ENCODE peak calls at places on chromosomes 6 and 20, in eight cellular contexts. G, J, W, A, Z, Y, M and P are unnamed samples.

GRCh38 chr6:37134622-37135191 is 35.2 kb upstream of the PIM1 start:
- DNase-seq in A (no peak), W (peak), Y (peak), M (peak), J (no peak), G (peak), Z (no peak), P (no peak)

GRCh38 chr20:10131612-10132345 is 86.9 kb upstream of the SNAP25 start:
- DNase-seq in W (peak), Z (no peak), J (no peak), Y (peak), A (no peak), M (peak), G (peak), P (no peak)

GRCh38 chr20:14142964-14143627 is 147.8 kb downstream of the MACROD2 start:
- DNase-seq in W (no peak), Y (no peak), G (peak), Z (no peak), J (no peak), A (no peak), M (peak), P (no peak)

GRCh38 chr6:146050168-146050567 is 21.3 kb downstream of the GRM1 start:
- DNase-seq in J (no peak), G (no peak), Y (no peak), A (no peak), Z (no peak), W (no peak), M (no peak), P (no peak)

GRCh38 chr20:20214757-20215275 is 153.1 kb upstream of the INSM1 start:
- DNase-seq in G (no peak), Z (no peak), Y (no peak), W (no peak), M (no peak), J (no peak), A (no peak), P (no peak)

GRCh38 chr6:145112711-145113148 is 622.6 kb downstream of the EPM2A start:
- DNase-seq in W (no peak), J (no peak), Y (no peak), M (peak), G (no peak), A (no peak), Z (no peak), P (no peak)

GRCh38 chr6:42899871-42900270 is 16.0 kb upstream of the PTCRA start:
- DNase-seq in J (no peak), G (no peak), M (no peak), A (no peak), Y (no peak), Z (no peak), W (no peak), P (no peak)

GRCh38 chr6:140192018-140192417 is 817.6 kb upstream of the CITED2 start:
- DNase-seq in J (no peak), M (no peak), G (no peak), A (no peak), Y (no peak), W (no peak), Z (no peak), P (no peak)

GRCh38 chr6:116255246-116255800 is 1.4 kb upstream of the TSPYL4 start:
- DNase-seq in A (no peak), Z (no peak), Y (no peak), J (no peak), W (peak), M (peak), G (no peak), P (no peak)

GRCh38 chr20:51938557-51939324 is 136.4 kb upstream of the SALL4 start:
- DNase-seq in W (no peak), M (peak), A (no peak), Z (no peak), Y (no peak), J (no peak), G (no peak), P (no peak)

GRCh38 chr20:24507182-24507853 is 37.9 kb downstream of the SYNDIG1 start:
- DNase-seq in Z (no peak), J (no peak), M (peak), G (no peak), A (no peak), Y (no peak), W (no peak), P (no peak)

GRCh38 chr6:166282394-166283032 is 25.7 kb downstream of the PRR18 start:
- DNase-seq in M (peak), J (no peak), Z (no peak), W (no peak), Y (no peak), G (no peak), A (no peak), P (no peak)

GRCh38 chr6:170098428-170099170 is 192.3 kb downstream of the DLL1 start:
- DNase-seq in G (no peak), Z (no peak), W (no peak), A (no peak), Y (no peak), J (no peak), M (no peak), P (no peak)

GRCh38 chr20:1336699-1337387 is 7.9 kb upstream of the SDCBP2 start:
- DNase-seq in Y (peak), W (peak), G (peak), A (no peak), M (no peak), Z (no peak), J (no peak), P (no peak)

GRCh38 chr20:25247100-25247665 is 702 bp upstream of the PYGB start:
- DNase-seq in M (peak), A (no peak), Z (peak), Y (peak), W (peak), G (peak), J (peak), P (peak)

GRCh38 chr6:129908858-129909257 is 47.7 kb upstream of the TMEM244 start:
- DNase-seq in Z (no peak), W (no peak), M (no peak), G (no peak), Y (no peak), A (no peak), J (no peak), P (no peak)

GRCh38 chr6:22392711-22393110 is 95.9 kb upstream of the PRL start:
- DNase-seq in M (peak), G (no peak), W (no peak), J (no peak), Y (no peak), Z (no peak), A (no peak), P (no peak)

GRCh38 chr6:25202505-25202904 is 76.7 kb upstream of the CARMIL1 start:
- DNase-seq in J (no peak), G (peak), W (no peak), A (no peak), Y (no peak), M (peak), Z (no peak), P (no peak)

GRCh38 chr6:52363222-52363867 is 1.4 kb downstream of the PAQR8 start:
- DNase-seq in J (no peak), A (no peak), G (no peak), Z (no peak), Y (peak), M (no peak), W (peak), P (no peak)

GRCh38 chr6:107186047-107186446 is 70.7 kb upstream of the BEND3 start:
- DNase-seq in J (no peak), W (no peak), A (no peak), G (no peak), Y (no peak), M (no peak), Z (no peak), P (no peak)

GRCh38 chr6:133202610-133203343 is 38.4 kb upstream of the EYA4 start:
- DNase-seq in A (no peak), Z (no peak), J (no peak), Y (no peak), M (peak), G (peak), W (no peak), P (no peak)

GRCh38 chr6:111805511-111806181 is 67.6 kb downstream of the FYN start:
- DNase-seq in J (no peak), Y (no peak), M (peak), G (no peak), W (no peak), Z (peak), A (peak), P (peak)

GRCh38 chr6:14546036-14546435 is 428.5 kb downstream of the CD83 start:
- DNase-seq in G (no peak), Z (no peak), A (no peak), M (no peak), J (no peak), Y (no peak), W (no peak), P (no peak)

DNA sequence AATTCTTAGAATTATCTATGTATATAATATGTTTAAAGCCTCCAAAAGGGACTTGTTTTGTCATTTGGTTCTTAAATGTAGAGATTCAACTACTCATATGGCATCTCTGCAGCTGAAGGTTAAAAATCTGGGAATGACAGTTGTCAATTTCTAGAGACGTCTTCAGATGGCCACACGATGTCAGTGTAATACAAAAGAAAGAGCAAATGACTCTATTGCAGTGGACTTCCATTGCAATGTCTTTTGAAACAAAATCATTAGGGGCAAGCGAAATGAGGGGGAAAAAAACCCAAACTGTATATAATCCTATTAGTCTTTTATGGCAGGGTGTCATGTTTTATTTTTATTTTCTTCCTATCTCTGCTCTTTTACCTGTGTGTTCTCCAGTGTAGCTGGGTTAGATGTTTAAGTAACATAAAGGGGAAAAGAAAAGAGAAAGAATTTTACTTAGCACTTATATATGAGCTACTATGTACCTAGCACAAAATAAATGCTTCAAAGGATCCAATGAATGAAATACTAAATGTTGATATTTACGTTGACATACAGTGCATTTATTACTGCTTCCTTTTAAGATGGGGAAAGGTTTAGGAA is 26.2 kb downstream of the CCN2 start:
- DNase-seq in Y (no peak), W (no peak), J (no peak), G (peak), Z (peak), M (peak), A (peak), P (no peak)
- TF ChIP-seq CTCF in Y (peak), W (peak), J (peak), G (peak), Z (peak), M (peak), A (peak), P (no peak)

DNA sequence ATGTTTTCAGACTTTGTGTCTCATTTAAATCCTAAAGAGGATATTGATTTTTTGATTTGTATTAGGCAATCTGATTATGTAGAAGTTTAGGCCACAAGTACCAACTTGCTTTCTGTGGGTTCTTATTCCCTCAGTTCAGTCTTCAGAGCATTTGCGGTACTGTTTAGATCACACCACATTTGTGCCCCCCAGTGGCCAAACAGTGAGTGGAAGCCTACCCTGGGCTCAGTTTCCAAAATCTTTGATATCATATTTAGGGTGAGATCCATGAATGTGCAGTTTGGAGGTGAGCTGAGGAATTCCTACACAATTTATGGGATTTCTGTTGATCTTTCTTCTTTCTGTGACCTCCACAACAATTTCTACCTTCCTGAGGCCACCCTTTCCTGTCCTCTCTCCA is 92.3 kb upstream of the FUT9 start:
- DNase-seq in Y (no peak), A (peak), W (no peak), G (no peak), M (peak), Z (peak), J (no peak), P (peak)
- TF ChIP-seq CTCF in Y (peak), A (peak), W (peak), G (no peak), M (peak), Z (peak), J (no peak), P (no peak)

GRCh38 chr6:79094938-79095337 is 16.9 kb upstream of the PHIP start:
- DNase-seq in W (no peak), Z (no peak), M (no peak), J (no peak), G (no peak), A (no peak), Y (no peak), P (no peak)

GRCh38 chr6:79084693-79085092 is 6.6 kb upstream of the PHIP start:
- DNase-seq in J (no peak), Y (no peak), W (no peak), A (no peak), M (peak), G (no peak), Z (no peak), P (no peak)

GRCh38 chr6:79089552-79090404 is 11.7 kb upstream of the PHIP start:
- DNase-seq in W (no peak), G (no peak), Y (no peak), M (no peak), Z (no peak), A (no peak), J (no peak), P (no peak)
- TF ChIP-seq CTCF in W (no peak), G (no peak), Y (no peak), M (no peak), Z (no peak), A (no peak), J (peak), P (no peak)

GRCh38 chr6:5398530-5398929 is 137.2 kb downstream of the FARS2 start:
- DNase-seq in W (no peak), Z (peak), Y (no peak), J (peak), A (peak), M (peak), G (peak), P (peak)

GRCh38 chr6:5390177-5390576 is 128.9 kb downstream of the FARS2 start:
- DNase-seq in M (no peak), W (no peak), Z (no peak), A (no peak), Y (no peak), J (no peak), G (no peak), P (no peak)

GRCh38 chr6:5394280-5394679 is 133.0 kb downstream of the FARS2 start:
- DNase-seq in Y (no peak), A (no peak), W (no peak), J (no peak), Z (no peak), G (no peak), M (no peak), P (no peak)

GRCh38 chr6:5399391-5399790 is 138.1 kb downstream of the FARS2 start:
- DNase-seq in J (no peak), W (no peak), Y (no peak), M (no peak), A (no peak), Z (no peak), G (no peak), P (no peak)

DNA sequence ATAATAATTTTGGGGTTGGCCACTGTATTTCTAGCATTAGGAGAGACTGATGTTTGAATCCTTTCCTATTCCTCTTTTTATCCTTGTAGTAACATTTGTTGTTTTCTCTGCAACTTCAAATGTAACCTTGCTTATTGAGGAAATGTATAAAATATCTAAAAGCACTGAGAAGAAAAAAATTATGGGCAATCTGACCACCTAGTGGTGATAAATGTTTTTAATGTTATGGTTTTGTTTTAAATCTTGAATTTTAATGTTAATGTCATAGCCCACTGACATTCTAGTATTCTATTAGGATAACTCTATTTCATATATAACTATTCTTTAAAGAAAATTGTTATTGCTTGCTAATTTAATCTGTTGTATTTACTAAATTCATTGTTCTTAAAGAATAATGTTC is 134.4 kb downstream of the FARS2 start:
- DNase-seq in Y (no peak), G (no peak), M (no peak), J (no peak), Z (no peak), W (no peak), A (no peak), P (no peak)
- TF ChIP-seq CTCF in Y (peak), G (peak), M (no peak), J (no peak), Z (peak), W (no peak), A (no peak), P (no peak)

DNA sequence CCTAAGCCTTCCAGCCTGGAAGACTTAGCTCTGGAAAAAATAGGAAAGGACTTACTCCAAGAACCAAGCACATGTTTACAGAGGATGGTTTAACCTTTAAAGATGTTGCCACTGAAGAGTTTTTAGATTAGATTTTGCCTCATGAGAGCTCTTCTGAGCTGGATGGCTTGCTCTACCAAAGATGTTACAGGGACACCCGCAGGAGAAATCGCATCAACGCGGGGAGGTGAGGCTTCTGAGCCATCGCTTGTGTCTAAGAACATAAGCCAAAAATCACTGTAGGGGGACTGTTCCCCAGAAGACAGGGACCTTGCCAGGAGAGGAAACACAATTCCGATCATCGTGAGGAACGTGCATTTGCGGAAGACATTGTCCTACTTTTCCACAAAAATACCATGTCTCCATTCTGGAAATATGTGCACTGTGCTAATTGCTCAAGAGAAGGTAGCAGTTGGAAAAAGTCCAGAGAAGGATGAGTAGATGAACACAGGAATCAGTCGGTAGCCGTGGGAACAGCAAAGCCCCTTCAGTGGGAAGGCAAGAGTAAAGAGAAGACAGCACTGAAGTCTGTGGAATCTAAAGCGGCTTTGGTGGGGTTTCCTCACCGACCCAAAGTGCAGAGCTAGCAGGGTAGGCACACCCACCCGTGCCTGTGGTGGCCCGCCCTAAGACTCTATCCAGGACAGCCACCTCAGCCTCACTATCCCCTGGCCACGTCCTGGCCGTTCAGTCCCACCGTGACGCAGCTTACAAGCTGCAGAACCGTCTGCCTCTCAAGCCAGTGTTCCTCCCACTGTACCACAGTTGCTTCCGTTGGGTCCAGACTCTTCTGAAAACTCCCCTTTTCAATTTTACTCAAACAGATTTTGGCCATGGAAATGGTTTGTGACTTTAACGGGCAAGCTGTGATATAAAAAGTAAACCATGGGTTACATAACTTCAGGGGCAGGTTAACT is 334.8 kb downstream of the NRN1 start:
- DNase-seq in A (peak), Z (peak), M (peak), W (no peak), J (no peak), G (no peak), Y (no peak), P (no peak)
- TF ChIP-seq CTCF in A (no peak), Z (peak), M (peak), W (no peak), J (no peak), G (no peak), Y (no peak), P (no peak)

GRCh38 chr6:4914412-4915159 is 89.3 kb downstream of the RPP40 start:
- DNase-seq in Z (no peak), J (no peak), A (no peak), W (no peak), M (peak), G (no peak), Y (no peak), P (no peak)

GRCh38 chr6:4913705-4914411 is 90.0 kb downstream of the RPP40 start:
- DNase-seq in M (no peak), Z (no peak), Y (no peak), J (no peak), A (no peak), G (no peak), W (no peak), P (no peak)

GRCh38 chr6:4910060-4910746 is 93.6 kb downstream of the RPP40 start:
- DNase-seq in Y (no peak), J (no peak), A (no peak), Z (no peak), G (no peak), W (no peak), M (no peak), P (no peak)

GRCh38 chr6:4909063-4909645 is 94.7 kb downstream of the RPP40 start:
- DNase-seq in Y (no peak), Z (no peak), A (no peak), M (no peak), G (no peak), W (no peak), J (no peak), P (no peak)

GRCh38 chr6:4912559-4912958 is 91.3 kb downstream of the RPP40 start:
- DNase-seq in W (no peak), A (no peak), J (no peak), G (no peak), Z (no peak), M (no peak), Y (no peak), P (no peak)
- TF ChIP-seq CTCF in W (no peak), A (no peak), J (no peak), G (no peak), Z (no peak), M (no peak), Y (no peak), P (no peak)

GRCh38 chr6:168605964-168606363 is 165.0 kb downstream of the SMOC2 start:
- DNase-seq in M (no peak), G (no peak), Z (no peak), A (no peak), Y (no peak), J (no peak), W (no peak), P (no peak)
- TF ChIP-seq CTCF in M (no peak), G (no peak), Z (no peak), A (no peak), Y (no peak), J (no peak), W (no peak), P (no peak)